ENCODE peak calls at places on chromosomes 3 and 15, in five cellular contexts. One of them, this sample, is unnamed.

GRCh38 chr3:177283983-177284382 is 86.7 kb upstream of the TBL1XR1 start:
- DNase-seq in NT2/D1: no peak
- DNase-seq in H1: no peak
- DNase-seq in HepG2: no peak
- DNase-seq in GM12878: no peak
- DNase-seq in this sample: no peak

GRCh38 chr15:80929225-80929624 is 60.4 kb downstream of the MESD start:
- DNase-seq in NT2/D1: no peak
- DNase-seq in H1: no peak
- DNase-seq in HepG2: no peak
- DNase-seq in GM12878: no peak
- DNase-seq in this sample: no peak

GRCh38 chr3:95789111-95789510 is 1025.3 kb upstream of the EPHA6 start:
- DNase-seq in NT2/D1: no peak
- DNase-seq in H1: no peak
- DNase-seq in HepG2: no peak
- DNase-seq in GM12878: no peak
- DNase-seq in this sample: no peak

GRCh38 chr3:197908957-197909701 is 40.9 kb upstream of the RPL35A start:
- DNase-seq in NT2/D1: no peak
- DNase-seq in H1: no peak
- DNase-seq in HepG2: no peak
- DNase-seq in GM12878: no peak
- DNase-seq in this sample: no peak

GRCh38 chr3:127622031-127622430 is 7.0 kb upstream of the PODXL2 start:
- DNase-seq in NT2/D1: no peak
- DNase-seq in H1: no peak
- DNase-seq in HepG2: no peak
- DNase-seq in GM12878: no peak
- DNase-seq in this sample: no peak

GRCh38 chr15:72086010-72086697 is 31.8 kb downstream of the MYO9A start:
- DNase-seq in NT2/D1: no peak
- DNase-seq in H1: no peak
- DNase-seq in HepG2: no peak
- DNase-seq in GM12878: no peak
- DNase-seq in this sample: no peak

GRCh38 chr3:115021061-115021460 is 126.0 kb downstream of the ZBTB20 start:
- DNase-seq in NT2/D1: no peak
- DNase-seq in H1: no peak
- DNase-seq in HepG2: no peak
- DNase-seq in GM12878: no peak
- DNase-seq in this sample: no peak

GRCh38 chr3:20066848-20067617 is 26.8 kb downstream of the KAT2B start:
- DNase-seq in NT2/D1: no peak
- DNase-seq in H1: no peak
- DNase-seq in HepG2: no peak
- DNase-seq in GM12878: no peak
- DNase-seq in this sample: no peak

GRCh38 chr3:175865724-175866123 is 1006.6 kb downstream of the NAALADL2 start:
- DNase-seq in NT2/D1: no peak
- DNase-seq in H1: no peak
- DNase-seq in HepG2: no peak
- DNase-seq in GM12878: no peak
- DNase-seq in this sample: no peak

GRCh38 chr15:52789601-52790165 is 453 bp downstream of the ONECUT1 start:
- DNase-seq in NT2/D1: no peak
- DNase-seq in H1: no peak
- DNase-seq in HepG2: no peak
- DNase-seq in GM12878: no peak
- DNase-seq in this sample: peak

GRCh38 chr3:63948995-63949394 is 36.8 kb upstream of the SCAANT1 start:
- DNase-seq in NT2/D1: no peak
- DNase-seq in H1: no peak
- DNase-seq in HepG2: no peak
- DNase-seq in GM12878: no peak
- DNase-seq in this sample: no peak

GRCh38 chr3:14902719-14903118 is 44.7 kb upstream of the NR2C2 start:
- DNase-seq in NT2/D1: no peak
- DNase-seq in H1: no peak
- DNase-seq in HepG2: no peak
- DNase-seq in GM12878: no peak
- DNase-seq in this sample: no peak

GRCh38 chr3:168467085-168467714 is 371.5 kb upstream of the GOLIM4 start:
- DNase-seq in NT2/D1: peak
- DNase-seq in H1: no peak
- DNase-seq in HepG2: no peak
- DNase-seq in GM12878: peak
- DNase-seq in this sample: peak
- TF ChIP-seq SUZ12 in NT2/D1: no peak
- TF ChIP-seq SUZ12 in H1: no peak
- TF ChIP-seq SUZ12 in HepG2: no peak
- TF ChIP-seq SUZ12 in GM12878: no peak
- TF ChIP-seq SUZ12 in this sample: no peak

DNA sequence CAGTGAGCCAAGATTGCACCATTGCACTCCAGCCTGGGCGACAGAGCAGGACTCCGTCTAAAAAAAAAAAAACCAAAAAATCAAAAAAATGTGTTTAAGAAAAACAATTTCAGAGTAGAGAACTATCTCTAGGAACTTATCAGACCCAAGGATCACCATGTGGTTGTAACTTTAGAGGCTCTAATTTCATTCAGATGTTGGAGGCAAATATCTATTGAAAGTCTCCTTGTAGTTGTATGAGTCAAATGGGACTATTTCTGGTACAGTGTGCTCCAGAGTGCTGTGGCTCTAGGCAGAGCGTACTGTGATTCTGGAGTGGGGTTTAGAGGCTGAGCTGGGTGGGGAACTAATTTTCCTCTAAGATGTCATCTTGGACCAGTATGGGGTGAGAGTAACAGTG is 398.7 kb downstream of the SHQ1 start:
- DNase-seq in NT2/D1: no peak
- DNase-seq in H1: no peak
- DNase-seq in HepG2: no peak
- DNase-seq in GM12878: no peak
- DNase-seq in this sample: no peak
- TF ChIP-seq SUZ12 in NT2/D1: no peak
- TF ChIP-seq SUZ12 in H1: no peak
- TF ChIP-seq SUZ12 in HepG2: no peak
- TF ChIP-seq SUZ12 in GM12878: no peak
- TF ChIP-seq SUZ12 in this sample: no peak

GRCh38 chr15:75653347-75653913 is 5.7 kb downstream of the SNX33 start:
- DNase-seq in NT2/D1: no peak
- DNase-seq in H1: no peak
- DNase-seq in HepG2: no peak
- DNase-seq in GM12878: no peak
- DNase-seq in this sample: no peak
- TF ChIP-seq SUZ12 in NT2/D1: no peak
- TF ChIP-seq SUZ12 in H1: no peak
- TF ChIP-seq SUZ12 in HepG2: no peak
- TF ChIP-seq SUZ12 in GM12878: no peak
- TF ChIP-seq SUZ12 in this sample: no peak

GRCh38 chr3:131564812-131565211 is 62.0 kb upstream of the MRPL3 start:
- DNase-seq in NT2/D1: no peak
- DNase-seq in H1: no peak
- DNase-seq in HepG2: no peak
- DNase-seq in GM12878: no peak
- DNase-seq in this sample: no peak

GRCh38 chr3:131560795-131561194 is 58.0 kb upstream of the MRPL3 start:
- DNase-seq in NT2/D1: no peak
- DNase-seq in H1: no peak
- DNase-seq in HepG2: no peak
- DNase-seq in GM12878: no peak
- DNase-seq in this sample: no peak

DNA sequence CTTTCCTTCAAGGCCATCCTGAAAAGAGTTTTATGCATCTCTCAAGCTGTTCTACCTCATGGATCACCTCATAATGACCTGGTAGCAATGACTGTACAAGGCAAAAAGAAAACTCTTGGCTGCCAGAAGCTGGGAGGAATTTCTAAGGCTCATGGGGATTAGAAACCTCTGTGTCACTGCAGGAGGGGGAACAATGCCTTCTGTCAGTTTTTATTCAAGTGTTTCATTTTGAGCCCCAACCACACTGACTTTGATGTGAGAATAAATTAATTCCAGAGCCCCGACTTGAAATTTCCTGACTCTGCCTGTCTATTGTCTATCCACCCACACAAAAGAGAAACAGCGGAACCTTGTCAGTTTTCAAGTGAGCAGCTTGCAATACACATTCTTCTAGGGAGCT is 58.7 kb upstream of the MRPL3 start:
- DNase-seq in NT2/D1: no peak
- DNase-seq in H1: no peak
- DNase-seq in HepG2: no peak
- DNase-seq in GM12878: no peak
- DNase-seq in this sample: no peak
- TF ChIP-seq SUZ12 in NT2/D1: no peak
- TF ChIP-seq SUZ12 in H1: no peak
- TF ChIP-seq SUZ12 in HepG2: no peak
- TF ChIP-seq SUZ12 in GM12878: no peak
- TF ChIP-seq SUZ12 in this sample: no peak

GRCh38 chr3:17640466-17640865 is 102.0 kb downstream of the TBC1D5 start:
- DNase-seq in NT2/D1: no peak
- DNase-seq in H1: no peak
- DNase-seq in HepG2: no peak
- DNase-seq in GM12878: no peak
- DNase-seq in this sample: no peak

GRCh38 chr3:17645074-17645698 is 97.2 kb downstream of the TBC1D5 start:
- DNase-seq in NT2/D1: peak
- DNase-seq in H1: no peak
- DNase-seq in HepG2: peak
- DNase-seq in GM12878: no peak
- DNase-seq in this sample: peak

GRCh38 chr3:17642474-17642873 is 100.0 kb downstream of the TBC1D5 start:
- DNase-seq in NT2/D1: no peak
- DNase-seq in H1: no peak
- DNase-seq in HepG2: no peak
- DNase-seq in GM12878: no peak
- DNase-seq in this sample: no peak

GRCh38 chr3:17639765-17640164 is 102.7 kb downstream of the TBC1D5 start:
- DNase-seq in NT2/D1: no peak
- DNase-seq in H1: no peak
- DNase-seq in HepG2: peak
- DNase-seq in GM12878: no peak
- DNase-seq in this sample: no peak

DNA sequence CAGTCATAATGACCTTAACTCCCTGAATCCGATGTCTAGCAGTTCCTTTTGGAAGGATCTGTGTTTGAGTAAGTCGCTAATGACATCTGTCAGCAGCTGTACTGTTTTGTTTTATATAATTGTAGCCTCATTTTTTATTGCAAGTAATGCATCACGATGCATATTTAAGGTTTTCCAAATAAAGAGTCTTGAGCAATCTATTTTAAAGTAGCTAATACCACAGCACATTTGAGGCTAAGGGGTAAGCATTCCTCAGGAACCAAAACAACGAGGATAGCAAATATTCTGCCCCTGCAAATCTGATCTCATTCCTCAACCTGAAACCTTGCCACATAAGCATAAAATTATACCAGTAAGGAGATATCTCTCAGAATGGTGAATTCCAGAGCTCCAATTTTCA is 98.7 kb downstream of the TBC1D5 start:
- DNase-seq in NT2/D1: no peak
- DNase-seq in H1: no peak
- DNase-seq in HepG2: no peak
- DNase-seq in GM12878: no peak
- DNase-seq in this sample: no peak
- TF ChIP-seq SUZ12 in NT2/D1: no peak
- TF ChIP-seq SUZ12 in H1: no peak
- TF ChIP-seq SUZ12 in HepG2: no peak
- TF ChIP-seq SUZ12 in GM12878: no peak
- TF ChIP-seq SUZ12 in this sample: no peak